ENCODE peak calls at places on chromosomes 6 and 20, in five cellular contexts. Q, O, U, S and K are unnamed samples.

GRCh38 chr20:2918096-2919049 is 45.1 kb downstream of the PTPRA start:
- DNase-seq in Q (no peak), O (no peak), U (no peak), S (no peak), K (no peak)

GRCh38 chr6:69835414-69836179 is 30.8 kb upstream of the COL19A1 start:
- DNase-seq in Q (peak), O (peak), U (peak), S (no peak), K (peak)

GRCh38 chr6:156880913-156881312 is 103.7 kb downstream of the ARID1B start:
- DNase-seq in Q (no peak), O (no peak), U (no peak), S (no peak), K (no peak)

GRCh38 chr6:7692453-7692784 is 33.5 kb upstream of the BMP6 start:
- DNase-seq in Q (no peak), O (no peak), U (no peak), S (no peak), K (no peak)

GRCh38 chr20:10982692-10983091 is 308.9 kb upstream of the JAG1 start:
- DNase-seq in Q (no peak), O (no peak), U (peak), S (no peak), K (no peak)

GRCh38 chr20:50572922-50573777 is 63.0 kb downstream of the PTPN1 start:
- DNase-seq in Q (no peak), O (peak), U (peak), S (no peak), K (peak)

GRCh38 chr6:53344993-53345392 is 3.8 kb downstream of the ELOVL5 start:
- DNase-seq in Q (no peak), O (no peak), U (no peak), S (no peak), K (no peak)

GRCh38 chr6:28896505-28897392 is 27.0 kb downstream of the TRIM27 start:
- DNase-seq in Q (peak), O (peak), U (peak), S (peak), K (peak)

GRCh38 chr6:145731432-145731831 is 3.9 kb downstream of the EPM2A start:
- DNase-seq in Q (no peak), O (no peak), U (peak), S (no peak), K (no peak)

GRCh38 chr20:63223121-63223825 is 7.3 kb upstream of the YTHDF1 start:
- DNase-seq in Q (peak), O (no peak), U (peak), S (peak), K (no peak)

GRCh38 chr20:5526516-5526915 is 209.8 kb upstream of the PROKR2 start:
- DNase-seq in Q (no peak), O (no peak), U (no peak), S (no peak), K (no peak)

GRCh38 chr6:25223421-25224052 is 55.6 kb upstream of the CARMIL1 start:
- DNase-seq in Q (peak), O (peak), U (peak), S (peak), K (peak)

GRCh38 chr20:50368813-50369224 is 141.4 kb upstream of the PTPN1 start:
- DNase-seq in Q (no peak), O (no peak), U (peak), S (no peak), K (no peak)

GRCh38 chr6:81265106-81265505 is 487.4 kb downstream of the TENT5A start:
- DNase-seq in Q (no peak), O (no peak), U (peak), S (no peak), K (no peak)

GRCh38 chr6:149889321-149889720 is 8.6 kb downstream of the RAET1E start:
- DNase-seq in Q (no peak), O (no peak), U (no peak), S (no peak), K (no peak)

GRCh38 chr20:49938173-49939163 is 2.3 kb downstream of the RNF114 start:
- DNase-seq in Q (no peak), O (no peak), U (peak), S (no peak), K (peak)